ENCODE peak calls at places on chromosomes 13 and 19, in four cellular contexts. Z, P, W and Q are unnamed samples.
A peak's percentile ranks its signal among the peaks of the same experiment; 100 is the strongest.

GRCh38 chr19:40561947-40562346 is 14.7 kb upstream of the SHKBP1 start:
- ATAC-seq in Z (no peak), P (no peak), W (no peak), Q (no peak)

GRCh38 chr19:495047-495439 is 1.2 kb upstream of the MADCAM1 start:
- ATAC-seq in Z (no peak), P (no peak), W (no peak), Q (no peak)

GRCh38 chr19:27909185-27909840 is 1303.6 kb downstream of the UQCRFS1 start:
- ATAC-seq in Z (no peak), P (no peak), W (no peak), Q (no peak)

GRCh38 chr13:44078806-44079378 is 199.2 kb downstream of the LACC1 start:
- ATAC-seq in Z (no peak), P (no peak), W (no peak), Q (no peak)

GRCh38 chr19:16062789-16063188 is 13.5 kb upstream of the TPM4 start:
- ATAC-seq in Z (peak; percentile 40), P (no peak), W (peak; percentile 38), Q (no peak)

GRCh38 chr19:52474351-52475127 is 21.2 kb downstream of the ZNF578 start:
- ATAC-seq in Z (no peak), P (no peak), W (no peak), Q (no peak)

GRCh38 chr13:48506092-48506701 is 26.7 kb downstream of the RCBTB2 start:
- ATAC-seq in Z (no peak), P (peak; percentile 15), W (peak; percentile 50), Q (peak; percentile 18)

GRCh38 chr13:97004886-97005285 is 10.6 kb upstream of the OXGR1 start:
- ATAC-seq in Z (no peak), P (no peak), W (no peak), Q (no peak)

GRCh38 chr13:74115138-74115537 is 19.1 kb downstream of the KLF12 start:
- ATAC-seq in Z (no peak), P (no peak), W (no peak), Q (no peak)

GRCh38 chr13:33388254-33388998 is 102.9 kb upstream of the STARD13 start:
- ATAC-seq in Z (peak; percentile 69), P (no peak), W (peak; percentile 83), Q (no peak)

GRCh38 chr19:18587962-18588610 is 512 bp upstream of the REX1BD start:
- ATAC-seq in Z (peak; percentile 37), P (peak; percentile 28), W (no peak), Q (peak; percentile 5)

GRCh38 chr13:21481359-21481758 is 22.3 kb upstream of the ZDHHC20 start:
- ATAC-seq in Z (no peak), P (no peak), W (peak; percentile 68), Q (no peak)

GRCh38 chr19:16457195-16457953 is 14.4 kb downstream of the EPS15L1 start:
- ATAC-seq in Z (peak; percentile 56), P (no peak), W (peak; percentile 28), Q (peak; percentile 67)

GRCh38 chr19:4523306-4524110 is 5.2 kb upstream of the PLIN4 start:
- ATAC-seq in Z (peak; percentile 5), P (peak; percentile 19), W (no peak), Q (no peak)

GRCh38 chr19:18657590-18658365 is 20.9 kb downstream of the KLHL26 start:
- ATAC-seq in Z (no peak), P (peak; percentile 31), W (peak; percentile 51), Q (peak; percentile 37)

GRCh38 chr19:50204811-50205675 is 1.6 kb downstream of the MYH14 start:
- ATAC-seq in Z (peak; percentile 74), P (peak; percentile 80), W (peak; percentile 70), Q (no peak)

DNA sequence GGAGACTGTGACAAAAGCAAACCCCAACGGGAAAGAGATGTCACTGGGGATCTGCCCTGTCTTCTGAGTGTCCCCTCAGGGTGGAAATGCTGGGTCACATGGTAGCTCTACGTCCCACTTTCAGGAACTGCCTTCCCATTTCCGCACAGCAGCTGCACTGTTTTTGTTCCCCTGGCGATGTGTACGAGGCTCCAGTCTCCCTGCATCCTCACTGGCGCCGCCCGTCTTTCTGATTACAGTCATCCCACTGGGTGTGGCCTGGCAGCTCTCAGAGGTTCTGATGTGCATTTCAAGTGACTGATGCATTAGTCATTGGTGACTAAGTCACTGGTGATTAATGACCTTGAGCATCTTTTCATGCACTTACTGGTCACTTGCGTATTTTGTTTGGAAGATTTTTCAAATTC is 21.2 kb downstream of the PCID2 start:
- ATAC-seq in Z (no peak), P (no peak), W (peak; percentile 100), Q (peak; percentile 94)
- H3K36me3 ChIP-seq in Z (peaks cover 54% of the 10 kb centered on the region), P (peaks cover 11% of the 10 kb centered on the region), W (peaks cover 78% of the 10 kb centered on the region), Q (peaks cover 93% of the 10 kb centered on the region)

DNA sequence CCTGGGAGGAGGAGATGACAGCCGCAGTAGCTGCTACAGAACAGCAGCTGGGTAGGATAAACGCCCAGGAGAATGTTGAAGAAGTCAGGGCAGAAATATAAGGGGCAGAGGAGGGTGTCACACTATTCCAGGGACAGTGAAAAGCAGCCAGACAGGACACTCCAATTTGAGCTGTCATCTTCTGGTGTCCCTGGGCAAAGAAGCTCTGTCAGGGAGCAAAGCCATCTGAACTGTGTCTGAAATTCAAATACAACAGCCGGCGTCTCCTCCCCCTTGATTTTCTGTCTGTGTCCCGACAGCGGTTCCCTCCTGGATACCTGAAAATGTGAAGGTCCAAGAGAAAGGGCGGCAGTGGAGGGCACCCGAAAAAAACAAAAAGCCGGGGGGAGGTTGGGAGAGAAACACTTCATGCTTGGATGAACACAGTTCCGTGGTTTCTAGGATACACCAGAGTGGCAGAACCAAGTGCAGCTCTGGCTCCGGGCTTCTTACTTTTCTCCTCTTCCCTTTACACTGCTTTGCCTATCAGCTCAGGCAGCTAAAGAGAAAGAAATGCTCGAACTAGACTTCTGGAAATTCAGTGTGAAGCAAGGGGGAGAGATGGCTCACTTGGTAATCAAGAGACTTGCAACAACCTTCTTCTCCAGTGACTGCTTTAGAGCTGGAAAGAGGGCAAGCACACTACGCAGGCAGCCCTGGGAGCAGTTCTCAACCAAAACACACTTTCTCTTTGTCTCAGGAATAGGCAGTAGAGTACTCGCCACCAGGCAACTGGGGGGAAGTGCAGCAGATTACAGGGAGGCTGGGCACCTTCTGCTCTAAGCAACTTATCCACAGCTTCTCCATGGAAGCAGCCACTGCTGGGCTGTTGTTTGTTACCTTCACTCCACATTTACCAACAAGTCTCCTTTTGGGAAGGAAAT is 465.6 kb downstream of the ITGBL1 start:
- ATAC-seq in Z (peak; percentile 72), P (peak; percentile 21), W (no peak), Q (no peak)
- H3K27me3 ChIP-seq in Z (no peaks in the 10 kb centered on the region), P (peaks cover 5% of the 10 kb centered on the region), W (peaks cover 89% of the 10 kb centered on the region), Q (peaks cover 80% of the 10 kb centered on the region)

DNA sequence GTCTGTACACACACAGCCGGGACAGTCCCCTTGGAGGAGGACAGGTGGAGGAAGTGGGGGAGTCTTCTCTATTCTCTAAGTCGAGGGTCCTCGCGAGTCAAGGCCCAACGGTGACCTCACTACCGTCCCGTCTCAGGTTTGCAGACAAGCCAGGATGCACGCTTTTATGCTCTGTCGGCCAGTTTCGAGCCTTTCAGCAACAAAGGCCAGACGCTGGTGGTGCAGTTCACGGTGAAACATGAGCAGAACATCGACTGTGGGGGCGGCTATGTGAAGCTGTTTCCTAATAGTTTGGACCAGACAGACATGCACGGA is 840 bp downstream of the CALR start:
- ATAC-seq in Z (no peak), P (no peak), W (peak; percentile 6), Q (no peak)
- TF ChIP-seq POLR2A in Z (no peak), P (no peak), W (no peak), Q (no peak)

GRCh38 chr13:73064991-73065390 is 6.2 kb downstream of the KLF5 start:
- ATAC-seq in Z (no peak), P (peak; percentile 30), W (no peak), Q (no peak)
- H3K36me3 ChIP-seq in Z (peaks cover 7% of the 10 kb centered on the region), P (no peaks in the 10 kb centered on the region), W (peaks cover 2% of the 10 kb centered on the region), Q (no peaks in the 10 kb centered on the region)

DNA sequence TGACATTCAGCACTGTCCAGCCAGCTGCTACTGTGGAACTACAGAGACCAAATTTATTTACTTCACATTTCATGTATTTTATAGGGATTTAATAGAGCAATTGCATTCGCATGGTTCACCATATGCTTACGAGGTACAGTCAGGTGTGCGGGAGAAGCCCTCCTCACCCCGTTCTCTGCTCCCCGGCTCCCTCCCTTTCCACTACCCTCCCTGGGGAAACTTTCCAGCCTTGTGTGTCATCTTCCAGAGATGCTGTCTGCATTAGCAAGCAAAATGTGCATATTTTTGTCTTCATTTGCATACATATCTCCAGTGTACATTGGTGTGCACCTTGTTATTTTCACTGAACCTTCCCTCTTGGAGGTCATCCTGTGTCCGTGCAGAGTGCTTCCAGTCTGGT is 47.3 kb downstream of the SMARCA4 start:
- ATAC-seq in Z (no peak), P (no peak), W (no peak), Q (no peak)
- H3K27me3 ChIP-seq in Z (no peaks in the 10 kb centered on the region), P (no peaks in the 10 kb centered on the region), W (no peaks in the 10 kb centered on the region), Q (no peaks in the 10 kb centered on the region)

DNA sequence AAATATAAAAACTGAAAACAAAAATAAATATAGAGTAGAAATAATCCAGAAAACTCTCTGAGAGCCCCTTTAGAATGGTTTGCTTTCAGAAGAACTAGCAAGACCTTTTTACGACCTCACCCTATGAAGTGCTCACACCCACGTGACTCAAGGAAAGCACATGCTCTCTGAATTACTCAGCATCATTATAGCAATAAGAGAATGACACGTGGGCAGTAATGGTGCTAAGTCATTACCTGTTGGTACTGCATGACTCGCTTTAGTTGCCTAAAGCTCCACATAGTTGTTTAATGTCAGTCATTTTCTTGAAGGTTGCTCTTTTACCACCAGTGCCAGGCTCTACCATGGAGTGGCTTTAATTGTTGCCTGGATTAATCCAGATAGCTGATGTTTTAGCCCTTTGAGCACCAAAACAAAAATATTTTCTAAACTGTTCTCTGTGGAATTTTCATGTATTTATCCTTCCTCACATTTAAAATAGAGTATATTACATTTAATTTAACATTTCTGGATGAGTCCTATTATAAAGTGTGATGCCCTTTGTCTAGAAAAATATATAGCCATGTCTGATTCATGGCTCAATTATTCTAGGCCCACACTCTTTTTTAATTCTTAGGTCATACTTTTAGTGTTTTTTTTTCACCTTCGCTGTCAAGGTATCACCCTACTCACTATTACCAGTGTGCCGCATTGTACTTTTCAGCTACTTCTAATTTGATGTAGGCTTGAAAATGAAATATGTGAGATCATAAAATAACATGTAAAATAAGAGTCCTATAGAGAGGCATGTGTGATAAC is 56.8 kb downstream of the THSD1 start:
- ATAC-seq in Z (no peak), P (no peak), W (no peak), Q (no peak)
- TF ChIP-seq POLR2A in Z (no peak), P (no peak), W (no peak), Q (no peak)

DNA sequence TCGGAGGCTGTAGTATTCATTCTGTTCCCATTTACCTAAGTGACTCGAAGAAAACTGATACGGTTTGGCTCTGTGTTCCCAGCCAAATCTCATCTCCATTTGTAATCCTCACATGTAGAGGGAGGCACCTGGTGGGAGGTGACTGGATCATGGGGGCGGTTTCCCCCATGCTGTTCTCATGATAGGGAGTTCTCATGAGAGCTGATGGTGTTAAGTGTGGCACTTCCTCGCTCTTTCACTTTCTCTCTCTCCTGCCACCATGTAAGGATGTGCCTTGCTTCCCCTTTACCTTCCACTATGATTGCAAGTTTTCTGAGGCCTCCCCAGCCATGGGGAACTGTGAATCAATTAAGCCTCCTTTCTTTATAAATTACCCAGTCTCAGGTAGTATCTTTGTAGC is 23.5 kb downstream of the SLAIN1 start:
- ATAC-seq in Z (no peak), P (no peak), W (no peak), Q (no peak)
- H3K36me3 ChIP-seq in Z (no peaks in the 10 kb centered on the region), P (no peaks in the 10 kb centered on the region), W (no peaks in the 10 kb centered on the region), Q (peaks cover 23% of the 10 kb centered on the region)

GRCh38 chr19:46232938-46233621 is 3.5 kb downstream of the IGFL1 start:
- ATAC-seq in Z (no peak), P (no peak), W (no peak), Q (no peak)
- H3K27me3 ChIP-seq in Z (peaks cover 4% of the 10 kb centered on the region), P (no peaks in the 10 kb centered on the region), W (peaks cover 30% of the 10 kb centered on the region), Q (peaks cover 54% of the 10 kb centered on the region)

GRCh38 chr13:40986328-40986856 is 32.7 kb downstream of the ELF1 start:
- ATAC-seq in Z (peak; percentile 95), P (peak; percentile 81), W (peak; percentile 32), Q (no peak)
- TF ChIP-seq POLR2A in Z (no peak), P (no peak), W (no peak), Q (no peak)

GRCh38 chr19:38705197-38706019 is 38.9 kb downstream of the CAPN12 start:
- ATAC-seq in Z (no peak), P (no peak), W (peak; percentile 44), Q (no peak)
- H3K36me3 ChIP-seq in Z (peaks cover 88% of the 10 kb centered on the region), P (peaks cover 35% of the 10 kb centered on the region), W (peaks cover 100% of the 10 kb centered on the region), Q (peaks cover 100% of the 10 kb centered on the region)